ENCODE peak calls at places on chromosomes 7 and 10, in seven cellular contexts. U is mammary epithelial cell, R is upper lobe of right lung, B is lung, V is fibroblast of pulmonary artery, P is colonic mucosa, T is keratinocyte. M is an unnamed sample.

GRCh38 chr7:7718461-7718860 is at the start of gene RPA3:
- DNase-seq in U (no peak), R (no peak), B (no peak), V (no peak), P (no peak), T (no peak), M (no peak)

GRCh38 chr10:114767589-114768393 is 53.8 kb upstream of the FHIP2A start:
- DNase-seq in U (peak), R (peak), B (peak), V (no peak), P (peak), T (no peak), M (no peak)

GRCh38 chr10:32054087-32054486 is 2.1 kb downstream of the KIF5B start:
- DNase-seq in U (peak), R (no peak), B (no peak), V (peak), P (peak), T (no peak), M (peak)

GRCh38 chr7:121244120-121244865 is 84.5 kb upstream of the WNT16 start:
- DNase-seq in U (no peak), R (no peak), B (no peak), V (no peak), P (no peak), T (no peak), M (no peak)

GRCh38 chr10:133523631-133524203 is 3.4 kb upstream of the CYP2E1 start:
- DNase-seq in U (peak), R (no peak), B (no peak), V (no peak), P (no peak), T (peak), M (no peak)

GRCh38 chr7:98165827-98166667 is 45.2 kb upstream of the BHLHA15 start:
- DNase-seq in U (peak), R (peak), B (peak), V (peak), P (peak), T (no peak), M (peak)

GRCh38 chr10:28012990-28013389 is 14.1 kb upstream of the ODAD2 start:
- DNase-seq in U (no peak), R (no peak), B (no peak), V (no peak), P (no peak), T (no peak), M (no peak)

GRCh38 chr7:105454058-105454739 is 65.5 kb upstream of the SRPK2 start:
- DNase-seq in U (peak), R (no peak), B (no peak), V (peak), P (no peak), T (peak), M (peak)

GRCh38 chr7:1369856-1370657 is 89.2 kb downstream of the MICALL2 start:
- DNase-seq in U (no peak), R (no peak), B (no peak), V (no peak), P (no peak), T (no peak), M (no peak)

GRCh38 chr10:22054946-22055345 is 51.4 kb upstream of the DNAJC1 start:
- DNase-seq in U (no peak), R (no peak), B (no peak), V (peak), P (no peak), T (no peak), M (no peak)

GRCh38 chr10:93568105-93568390 is 1.6 kb downstream of the FFAR4 start:
- DNase-seq in U (no peak), R (no peak), B (no peak), V (no peak), P (no peak), T (no peak), M (no peak)

GRCh38 chr7:39295791-39296190 is 270.4 kb upstream of the YAE1 start:
- DNase-seq in U (no peak), R (no peak), B (no peak), V (no peak), P (no peak), T (no peak), M (no peak)

GRCh38 chr7:23662124-23662982 is 17.6 kb upstream of the FAM221A start:
- DNase-seq in U (no peak), R (no peak), B (no peak), V (peak), P (no peak), T (no peak), M (no peak)

GRCh38 chr10:111430070-111430469 is 353.2 kb downstream of the ADRA2A start:
- DNase-seq in U (no peak), R (no peak), B (no peak), V (no peak), P (no peak), T (no peak), M (no peak)

GRCh38 chr7:50268223-50268622 is 36.3 kb upstream of the IKZF1 start:
- DNase-seq in U (no peak), R (no peak), B (no peak), V (no peak), P (no peak), T (no peak), M (no peak)

GRCh38 chr10:87895430-87895829 is 32.0 kb downstream of the PTEN start:
- DNase-seq in U (no peak), R (no peak), B (no peak), V (no peak), P (no peak), T (no peak), M (no peak)

GRCh38 chr10:120750167-120750566 is 101.0 kb upstream of the WDR11 start:
- DNase-seq in U (no peak), R (no peak), B (no peak), V (no peak), P (no peak), T (no peak), M (no peak)

GRCh38 chr7:82841828-82842227 is 320.9 kb downstream of the PCLO start:
- DNase-seq in U (no peak), R (no peak), B (no peak), V (no peak), P (no peak), T (no peak), M (no peak)

GRCh38 chr10:46299531-46300366 is 13.0 kb downstream of the ANTXRL start:
- DNase-seq in U (no peak), R (no peak), B (no peak), V (no peak), P (no peak), T (no peak), M (no peak)

GRCh38 chr7:54785261-54785660 is 26.2 kb upstream of the SEC61G start:
- DNase-seq in U (peak), R (no peak), B (no peak), V (peak), P (no peak), T (peak), M (no peak)

GRCh38 chr7:13540429-13540828 is 449.0 kb downstream of the ETV1 start:
- DNase-seq in U (no peak), R (no peak), B (no peak), V (peak), P (no peak), T (no peak), M (peak)

GRCh38 chr10:93357680-93358079 is 124.5 kb downstream of the MYOF start:
- DNase-seq in U (peak), R (no peak), B (no peak), V (peak), P (no peak), T (no peak), M (peak)

GRCh38 chr10:91875779-91876178 is 33.5 kb downstream of the FGFBP3 start:
- DNase-seq in U (no peak), R (no peak), B (no peak), V (no peak), P (no peak), T (no peak), M (no peak)

GRCh38 chr10:25191162-25191895 is 16.5 kb downstream of the GPR158 start:
- DNase-seq in U (no peak), R (no peak), B (no peak), V (no peak), P (no peak), T (no peak), M (peak)

GRCh38 chr10:127756264-127756663 is 19.3 kb downstream of the FOXI2 start:
- DNase-seq in U (no peak), R (no peak), B (no peak), V (no peak), P (no peak), T (no peak), M (no peak)

GRCh38 chr10:99682032-99682431 is 22.7 kb downstream of the ENTPD7 start:
- DNase-seq in U (no peak), R (no peak), B (no peak), V (no peak), P (no peak), T (no peak), M (no peak)

GRCh38 chr7:100211342-100211780 is 8.4 kb upstream of the PVRIG start:
- DNase-seq in U (no peak), R (no peak), B (no peak), V (no peak), P (no peak), T (no peak), M (no peak)

GRCh38 chr7:156652886-156653568 is 12.5 kb downstream of the RNF32 start:
- DNase-seq in U (peak), R (no peak), B (no peak), V (no peak), P (no peak), T (no peak), M (no peak)

GRCh38 chr10:101693701-101694055 is 1.3 kb downstream of the FBXW4 start:
- DNase-seq in U (no peak), R (no peak), B (no peak), V (peak), P (peak), T (no peak), M (peak)

GRCh38 chr7:102872460-102872859 is 40.3 kb upstream of the LRRC17 start:
- DNase-seq in U (peak), R (no peak), B (no peak), V (peak), P (no peak), T (peak), M (peak)

GRCh38 chr10:78742730-78743615 is 325.8 kb upstream of the ZMIZ1 start:
- DNase-seq in U (no peak), R (no peak), B (no peak), V (no peak), P (no peak), T (no peak), M (peak)

GRCh38 chr7:98520356-98520932 is 96.6 kb upstream of the NPTX2 start:
- DNase-seq in U (no peak), R (peak), B (no peak), V (no peak), P (peak), T (no peak), M (no peak)

GRCh38 chr10:101485681-101486554 is 102.1 kb downstream of the POLL start:
- DNase-seq in U (no peak), R (no peak), B (peak), V (peak), P (peak), T (no peak), M (peak)

GRCh38 chr7:63899691-63900393 is 98.8 kb upstream of the ZNF722 start:
- DNase-seq in U (no peak), R (peak), B (peak), V (no peak), P (peak), T (no peak), M (no peak)

GRCh38 chr10:132889556-132889955 is 52.8 kb downstream of the CFAP46 start:
- DNase-seq in U (no peak), R (peak), B (no peak), V (no peak), P (no peak), T (no peak), M (no peak)

GRCh38 chr10:88820990-88821389 is 18.5 kb downstream of the LIPM start:
- DNase-seq in U (peak), R (no peak), B (no peak), V (peak), P (no peak), T (no peak), M (peak)

GRCh38 chr7:22251284-22251683 is 105.7 kb downstream of the RAPGEF5 start:
- DNase-seq in U (no peak), R (no peak), B (no peak), V (no peak), P (no peak), T (no peak), M (no peak)

DNA sequence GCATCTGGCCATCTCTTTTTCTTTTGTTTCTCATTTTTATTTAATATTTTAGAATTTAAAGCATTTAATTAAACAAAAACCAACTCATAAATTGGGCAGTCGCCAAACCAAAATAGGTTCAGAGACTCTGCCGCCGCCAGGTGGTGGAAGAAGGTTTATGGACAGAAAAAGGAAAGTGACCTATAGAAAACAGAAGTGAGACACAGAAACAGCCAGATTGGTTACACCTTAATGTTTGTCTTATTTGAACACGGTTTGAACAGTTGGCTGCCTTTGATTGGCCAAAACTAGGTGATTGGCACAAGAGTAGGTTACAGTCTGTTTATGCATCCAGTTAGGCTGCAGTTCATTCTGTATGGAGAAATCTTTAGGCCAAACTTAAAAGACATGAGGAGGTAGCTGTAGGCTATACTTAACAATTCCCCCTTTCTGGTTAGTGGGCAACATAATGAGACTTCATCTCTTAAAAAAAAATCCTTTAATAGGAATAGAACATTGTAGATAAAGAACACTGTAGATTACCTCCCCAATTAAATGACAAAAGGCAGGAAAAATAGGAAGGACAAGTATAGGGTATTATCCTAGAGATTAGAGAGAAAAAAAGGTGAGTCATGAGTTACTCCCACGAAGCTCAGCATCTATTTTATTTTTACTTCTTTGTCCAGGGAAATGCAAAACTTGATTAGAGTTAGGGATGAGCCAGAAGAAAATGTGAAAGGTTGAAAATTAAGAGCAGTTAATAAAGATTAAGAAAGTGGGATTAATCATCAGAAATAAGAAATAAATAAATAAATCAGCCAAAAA is 23.9 kb upstream of the CYCS start:
- DNase-seq in U (no peak), R (no peak), B (no peak), V (peak), P (no peak), T (no peak), M (no peak)
- TF ChIP-seq CTCF in U (no peak), R (no peak), B (no peak), V (no peak), P (no peak), T (no peak), M (no peak)

DNA sequence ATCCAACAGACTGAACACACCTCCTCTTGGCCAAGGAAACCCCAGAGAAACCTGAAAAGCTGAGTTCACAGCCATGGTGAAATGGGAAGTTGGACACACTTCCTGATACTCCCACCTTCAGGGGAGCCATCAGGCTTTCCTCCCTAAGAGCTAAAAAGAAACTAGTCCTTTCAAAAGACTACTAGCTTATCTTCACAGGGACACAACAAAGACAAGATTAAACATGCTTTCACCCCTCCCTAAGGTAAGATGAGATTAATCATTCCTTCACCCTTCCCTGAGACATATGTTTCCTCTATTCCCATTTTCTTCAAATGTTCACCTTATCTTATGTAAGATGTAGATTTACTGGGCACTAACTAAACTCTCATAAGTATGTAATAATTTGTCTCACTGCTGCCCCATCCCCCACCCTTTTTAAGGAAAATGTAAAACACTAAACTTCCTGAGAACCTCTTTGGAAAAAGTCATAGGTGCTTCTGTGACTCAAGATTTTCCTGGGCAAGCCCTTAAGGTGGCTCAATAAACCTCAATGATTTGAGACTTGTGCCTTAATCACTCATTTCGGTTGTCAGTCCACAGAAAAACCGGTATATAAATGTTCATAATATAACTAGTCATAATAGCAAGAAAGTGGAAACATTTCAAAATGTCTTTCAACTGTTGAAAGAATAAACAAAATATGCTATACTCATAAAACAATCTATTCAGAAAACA is 40.5 kb downstream of the HTR7 start:
- DNase-seq in U (peak), R (no peak), B (no peak), V (no peak), P (no peak), T (peak), M (no peak)
- H3K4me3 ChIP-seq in U (peak), R (no peak), B (no peak), V (no peak), P (no peak), T (no peak), M (no peak)

DNA sequence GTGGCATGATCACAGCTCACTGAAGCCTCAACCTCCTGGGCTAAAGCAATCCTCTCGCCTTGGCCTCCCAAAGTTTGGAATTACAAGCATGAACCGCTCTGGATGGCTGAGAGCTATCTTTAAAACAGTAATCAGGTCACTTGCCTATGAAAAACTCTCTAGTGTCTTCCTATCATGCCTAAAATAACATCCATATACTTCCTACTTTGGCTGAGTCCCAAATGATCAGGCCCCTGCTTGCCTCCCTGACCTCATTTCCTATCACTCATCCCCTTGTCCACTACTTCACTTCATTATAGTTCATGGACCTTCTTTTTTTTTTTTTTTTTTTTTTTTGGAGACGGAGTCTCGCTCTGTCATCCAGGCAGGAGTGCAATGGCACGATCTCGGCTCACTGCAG is 28.0 kb downstream of the SEPTIN7 start:
- DNase-seq in U (peak), R (no peak), B (no peak), V (no peak), P (no peak), T (no peak), M (no peak)
- TF ChIP-seq CTCF in U (no peak), R (no peak), B (no peak), V (no peak), P (no peak), T (no peak), M (no peak)

DNA sequence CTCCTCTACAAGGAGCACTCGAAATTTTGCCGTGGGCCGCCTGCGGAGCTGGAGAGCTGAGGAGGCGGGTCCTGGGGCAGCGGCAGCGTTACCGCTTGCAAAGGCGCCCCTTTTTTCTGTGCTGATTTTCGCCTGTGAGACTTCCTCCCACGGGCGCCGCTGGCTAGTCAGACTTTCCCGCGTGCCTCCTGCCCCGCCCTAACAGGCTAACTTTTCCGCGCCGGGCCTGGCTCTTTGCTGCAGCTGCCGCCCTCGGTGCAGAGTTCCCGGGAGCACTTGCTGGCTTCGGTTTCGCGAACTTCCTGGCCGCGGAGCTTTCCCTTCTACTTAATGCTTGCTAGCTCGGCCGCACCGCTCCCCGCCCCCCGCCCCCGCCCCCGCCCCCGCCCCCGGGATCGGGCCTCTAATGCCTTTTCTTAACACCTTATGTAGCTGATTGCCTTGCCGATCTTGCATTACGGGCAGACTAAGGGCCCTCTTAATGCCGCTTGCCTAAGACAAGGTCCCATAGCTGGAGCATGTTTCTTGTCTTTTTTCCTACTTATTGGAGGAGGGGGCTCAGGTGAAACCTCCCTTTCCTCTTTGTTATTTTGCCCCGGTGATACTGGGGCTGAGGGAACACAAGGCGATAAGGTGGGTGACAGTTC is 37.9 kb upstream of the RASGEF1A start:
- DNase-seq in U (peak), R (peak), B (peak), V (peak), P (peak), T (no peak), M (peak)
- H3K4me3 ChIP-seq in U (peak), R (peak), B (peak), V (peak), P (peak), T (peak), M (peak)

GRCh38 chr7:43915907-43916306 is 9.5 kb upstream of the URGCP start:
- DNase-seq in U (no peak), R (no peak), B (no peak), V (no peak), P (no peak), T (no peak), M (no peak)
- TF ChIP-seq CTCF in U (no peak), R (no peak), B (no peak), V (no peak), P (no peak), T (no peak), M (no peak)

GRCh38 chr10:6165221-6165725 is 37.5 kb upstream of the PFKFB3 start:
- DNase-seq in U (no peak), R (no peak), B (no peak), V (no peak), P (no peak), T (no peak), M (no peak)
- H3K4me3 ChIP-seq in U (no peak), R (no peak), B (no peak), V (no peak), P (no peak), T (no peak), M (no peak)

M was measured in fibroblast of villous mesenchyme.